ENCODE peak calls at places on chromosome 15, in four cellular contexts. V is esophagus muscularis mucosa, L is GM23338, R is transverse colon. P is an unnamed sample. For H3K4me1, the result is how much of the 10 kb centered on the place peaks cover.

GRCh38 chr15:59200560-59200959 is 6.1 kb upstream of the LDHAL6B start:
- DNase-seq in V (no peak), L (no peak), R (no peak), P (no peak)

GRCh38 chr15:31271224-31271635 is 55.4 kb upstream of the KLF13 start:
- DNase-seq in V (peak), L (no peak), R (no peak), P (peak)

GRCh38 chr15:38129531-38130199 is 123.0 kb upstream of the SPRED1 start:
- DNase-seq in V (peak), L (no peak), R (peak), P (peak)

GRCh38 chr15:34039506-34040123 is 611 bp upstream of the AVEN start:
- DNase-seq in V (no peak), L (no peak), R (no peak), P (no peak)

GRCh38 chr15:46786886-46787285 is 930.4 kb upstream of the SEMA6D start:
- DNase-seq in V (no peak), L (peak), R (no peak), P (no peak)

GRCh38 chr15:73941044-73941443 is 14.8 kb downstream of the LOXL1 start:
- DNase-seq in V (no peak), L (no peak), R (no peak), P (no peak)

GRCh38 chr15:101810905-101811304 is 1.1 kb upstream of the OR4F15 start:
- DNase-seq in V (no peak), L (peak), R (no peak), P (no peak)

GRCh38 chr15:62649793-62650420 is 392.6 kb upstream of the TPM1 start:
- DNase-seq in V (peak), L (no peak), R (no peak), P (peak)

GRCh38 chr15:101023501-101024110 is 104.4 kb downstream of the LRRK1 start:
- DNase-seq in V (peak), L (no peak), R (peak), P (peak)

GRCh38 chr15:69902414-69903062 is 195.2 kb downstream of the TLE3 start:
- DNase-seq in V (no peak), L (no peak), R (no peak), P (no peak)

GRCh38 chr15:66682865-66683264 is 19.2 kb upstream of the SMAD6 start:
- DNase-seq in V (no peak), L (no peak), R (no peak), P (no peak)

GRCh38 chr15:68154923-68155559 is 50.1 kb downstream of the CALML4 start:
- DNase-seq in V (no peak), L (peak), R (peak), P (no peak)

GRCh38 chr15:34851751-34852150 is 56.4 kb upstream of the ACTC1 start:
- DNase-seq in V (no peak), L (no peak), R (no peak), P (no peak)

GRCh38 chr15:67587754-67588153 is 45.3 kb downstream of the MAP2K5 start:
- DNase-seq in V (no peak), L (no peak), R (no peak), P (no peak)

GRCh38 chr15:36024066-36024465 is 478.1 kb upstream of the DPH6 start:
- DNase-seq in V (no peak), L (no peak), R (no peak), P (no peak)

GRCh38 chr15:23866832-23867231 is 179.7 kb upstream of the NDN start:
- DNase-seq in V (no peak), L (peak), R (no peak), P (no peak)

GRCh38 chr15:101086394-101087171 is 165.3 kb downstream of the CHSY1 start:
- DNase-seq in V (no peak), L (no peak), R (no peak), P (no peak)

GRCh38 chr15:85568261-85568808 is 187.9 kb downstream of the AKAP13 start:
- DNase-seq in V (no peak), L (no peak), R (no peak), P (no peak)

GRCh38 chr15:44593042-44593736 is 56.2 kb downstream of the EIF3J start:
- DNase-seq in V (no peak), L (no peak), R (no peak), P (no peak)

GRCh38 chr15:26179906-26180305 is 316.8 kb upstream of the ATP10A start:
- DNase-seq in V (peak), L (peak), R (no peak), P (no peak)
- TF ChIP-seq POLR2AphosphoS5 in V (no peak), L (no peak), R (no peak), P (no peak)

DNA sequence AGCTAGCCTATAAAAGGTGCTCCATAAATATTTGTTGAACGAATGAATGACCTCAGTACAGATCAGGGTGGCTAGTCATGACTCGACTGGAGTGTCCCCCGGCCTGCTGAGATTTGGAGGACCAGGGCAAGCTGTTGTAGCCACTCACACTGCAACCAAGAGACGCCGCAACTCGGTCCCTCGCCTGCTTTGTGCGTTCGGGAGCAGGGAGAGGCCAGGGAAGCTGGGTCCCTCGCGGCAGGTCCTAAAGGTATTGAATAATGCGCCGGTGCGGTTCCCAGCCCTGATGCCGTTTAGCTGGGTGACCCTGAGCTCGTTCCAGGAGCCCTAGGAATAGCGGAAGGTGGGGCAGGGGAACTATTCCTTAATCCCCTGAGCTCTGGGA is 1.8 kb downstream of the IGDCC4 start:
- DNase-seq in V (no peak), L (no peak), R (no peak), P (peak)
- H3K4me3 ChIP-seq in V (peak), L (peak), R (peak), P (peak)

DNA sequence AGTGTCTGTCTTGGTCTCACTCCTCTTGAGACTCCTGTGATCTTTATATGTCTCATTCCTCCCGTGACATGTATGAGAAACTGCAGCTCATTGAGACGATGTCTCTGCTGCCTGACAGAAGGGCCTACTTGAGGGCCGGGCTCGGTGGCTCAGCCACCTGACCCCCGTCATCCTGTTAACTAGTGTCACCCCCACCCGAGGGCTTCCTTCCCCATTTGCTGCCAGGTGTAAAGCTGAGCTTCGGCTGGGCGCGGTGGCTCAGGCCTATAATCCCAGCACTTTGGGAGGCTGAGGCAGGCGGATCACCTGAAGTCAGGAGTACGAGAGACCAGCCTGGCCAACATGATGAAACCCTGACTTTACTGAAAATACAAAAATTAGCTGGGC is 12.7 kb downstream of the SEMA4B start:
- DNase-seq in V (no peak), L (no peak), R (no peak), P (no peak)
- H3K4me1 ChIP-seq in V (under half), L (under half), R (under half), P (under half)

GRCh38 chr15:88664151-88664778 is 25.4 kb downstream of the ISG20 start:
- DNase-seq in V (peak), L (peak), R (no peak), P (peak)
- TF ChIP-seq POLR2AphosphoS5 in V (no peak), L (no peak), R (no peak), P (no peak)

P was measured in sigmoid colon.